ENCODE peak calls at places on chromosomes 5 and 9, in five cellular contexts. V is LHCN-M2, W is left ventricle myocardium superior, X is lung, S is T-helper 17 cell. K is an unnamed sample.

GRCh38 chr5:157387683-157388093 is 72.3 kb upstream of the NIPAL4 start:
- DNase-seq in V (peak), W (no peak), X (no peak), S (no peak), K (no peak)

GRCh38 chr9:6354072-6354686 is 26.0 kb downstream of the TPD52L3 start:
- DNase-seq in V (peak), W (no peak), X (no peak), S (peak), K (peak)

GRCh38 chr5:10352404-10353240 is 873 bp upstream of the MARCHF6 start:
- DNase-seq in V (peak), W (no peak), X (no peak), S (no peak), K (peak)

GRCh38 chr5:56102885-56103284 is 108.1 kb upstream of the IL6ST start:
- DNase-seq in V (no peak), W (no peak), X (no peak), S (no peak), K (no peak)

GRCh38 chr5:23523031-23523430 is 15.6 kb downstream of the PRDM9 start:
- DNase-seq in V (no peak), W (no peak), X (no peak), S (no peak), K (no peak)

GRCh38 chr5:141811287-141812155 is 66.7 kb downstream of the PCDH1 start:
- DNase-seq in V (no peak), W (no peak), X (no peak), S (peak), K (no peak)

GRCh38 chr5:81748556-81748955 is 2.3 kb downstream of the SSBP2 start:
- DNase-seq in V (no peak), W (no peak), X (no peak), S (no peak), K (no peak)

GRCh38 chr5:22238047-22238446 is 615.1 kb downstream of the CDH12 start:
- DNase-seq in V (no peak), W (no peak), X (no peak), S (no peak), K (no peak)